ENCODE peak calls at places on chromosomes 11 and 22, in six cellular contexts. M is heart left ventricle, H is H54, W is sigmoid colon, G is gastrocnemius medialis, C is A549. S is an unnamed sample.

GRCh38 chr11:35514481-35514880 is 10.9 kb downstream of the PAMR1 start:
- DNase-seq in M (no peak), H (no peak), W (no peak), G (no peak), C (no peak), S (no peak)

GRCh38 chr11:89405629-89406028 is 85.5 kb downstream of the NOX4 start:
- DNase-seq in M (no peak), H (no peak), W (no peak), G (no peak), C (peak; percentile 1), S (no peak)

GRCh38 chr11:17991799-17992433 is 20.9 kb downstream of the SERGEF start:
- DNase-seq in M (no peak), H (no peak), W (no peak), G (no peak), C (peak; percentile 70), S (no peak)

GRCh38 chr22:39316440-39317083 is 2.9 kb downstream of the RPL3 start:
- DNase-seq in M (peak; percentile 81), H (peak; percentile 36), W (peak; percentile 89), G (peak; percentile 86), C (peak; percentile 86), S (peak; percentile 79)

GRCh38 chr22:42868751-42869251 is 11.7 kb upstream of the ARFGAP3 start:
- DNase-seq in M (peak; percentile 82), H (no peak), W (peak; percentile 90), G (peak; percentile 94), C (no peak), S (peak; percentile 72)

GRCh38 chr22:44497218-44497903 is 672 bp downstream of the RTL6 start:
- DNase-seq in M (peak; percentile 64), H (no peak), W (peak; percentile 72), G (no peak), C (no peak), S (peak; percentile 33)

GRCh38 chr22:22803285-22803853 is 84.2 kb upstream of the IGLL5 start:
- DNase-seq in M (no peak), H (no peak), W (no peak), G (no peak), C (no peak), S (no peak)

GRCh38 chr22:23844739-23845202 is 6.0 kb upstream of the DERL3 start:
- DNase-seq in M (peak; percentile 51), H (no peak), W (no peak), G (no peak), C (no peak), S (no peak)

GRCh38 chr22:47036936-47037485 is 274.6 kb downstream of the TBC1D22A start:
- DNase-seq in M (peak; percentile 44), H (no peak), W (peak; percentile 33), G (no peak), C (no peak), S (no peak)

GRCh38 chr11:123173040-123173855 is 21.8 kb downstream of the CLMP start:
- DNase-seq in M (no peak), H (peak; percentile 45), W (no peak), G (no peak), C (no peak), S (no peak)

GRCh38 chr11:15981292-15981691 is 375.1 kb downstream of the SOX6 start:
- DNase-seq in M (no peak), H (no peak), W (no peak), G (no peak), C (no peak), S (no peak)

GRCh38 chr11:67504950-67505561 is at the start of gene PITPNM1:
- DNase-seq in M (peak; percentile 94), H (peak; percentile 79), W (peak; percentile 80), G (peak; percentile 39), C (peak; percentile 62), S (peak; percentile 84)

GRCh38 chr22:49417833-49418232 is 409.8 kb downstream of the BRD1 start:
- DNase-seq in M (no peak), H (no peak), W (no peak), G (no peak), C (no peak), S (peak; percentile 13)

GRCh38 chr11:130407978-130408377 is 20.4 kb downstream of the ADAMTS8 start:
- DNase-seq in M (no peak), H (peak; percentile 52), W (peak; percentile 95), G (no peak), C (peak; percentile 14), S (no peak)

GRCh38 chr11:57777969-57778317 is 16.3 kb downstream of the CTNND1 start:
- DNase-seq in M (no peak), H (no peak), W (no peak), G (no peak), C (peak; percentile 70), S (peak; percentile 85)

GRCh38 chr11:944711-945470 is 19.2 kb downstream of the AP2A2 start:
- DNase-seq in M (peak; percentile 27), H (no peak), W (no peak), G (no peak), C (peak; percentile 39), S (no peak)

GRCh38 chr22:35601743-35602633 is 15.1 kb downstream of the MB start:
- DNase-seq in M (no peak), H (peak; percentile 40), W (no peak), G (peak; percentile 94), C (peak; percentile 43), S (no peak)

GRCh38 chr11:96964661-96965060 is 574.8 kb downstream of the JRKL start:
- DNase-seq in M (no peak), H (no peak), W (no peak), G (no peak), C (peak; percentile 1), S (no peak)

GRCh38 chr11:75797796-75798195 is 17.2 kb upstream of the UVRAG start:
- DNase-seq in M (no peak), H (peak; percentile 53), W (no peak), G (no peak), C (no peak), S (no peak)

GRCh38 chr11:121415861-121416260 is 36.3 kb upstream of the SORL1 start:
- DNase-seq in M (no peak), H (no peak), W (no peak), G (no peak), C (no peak), S (no peak)

GRCh38 chr11:44566952-44567875 is 1.8 kb downstream of the CD82 start:
- DNase-seq in M (no peak), H (no peak), W (peak; percentile 51), G (no peak), C (no peak), S (no peak)
- TF ChIP-seq POLR2A in M (no peak), H (no peak), W (no peak), G (no peak), C (no peak), S (no peak)

DNA sequence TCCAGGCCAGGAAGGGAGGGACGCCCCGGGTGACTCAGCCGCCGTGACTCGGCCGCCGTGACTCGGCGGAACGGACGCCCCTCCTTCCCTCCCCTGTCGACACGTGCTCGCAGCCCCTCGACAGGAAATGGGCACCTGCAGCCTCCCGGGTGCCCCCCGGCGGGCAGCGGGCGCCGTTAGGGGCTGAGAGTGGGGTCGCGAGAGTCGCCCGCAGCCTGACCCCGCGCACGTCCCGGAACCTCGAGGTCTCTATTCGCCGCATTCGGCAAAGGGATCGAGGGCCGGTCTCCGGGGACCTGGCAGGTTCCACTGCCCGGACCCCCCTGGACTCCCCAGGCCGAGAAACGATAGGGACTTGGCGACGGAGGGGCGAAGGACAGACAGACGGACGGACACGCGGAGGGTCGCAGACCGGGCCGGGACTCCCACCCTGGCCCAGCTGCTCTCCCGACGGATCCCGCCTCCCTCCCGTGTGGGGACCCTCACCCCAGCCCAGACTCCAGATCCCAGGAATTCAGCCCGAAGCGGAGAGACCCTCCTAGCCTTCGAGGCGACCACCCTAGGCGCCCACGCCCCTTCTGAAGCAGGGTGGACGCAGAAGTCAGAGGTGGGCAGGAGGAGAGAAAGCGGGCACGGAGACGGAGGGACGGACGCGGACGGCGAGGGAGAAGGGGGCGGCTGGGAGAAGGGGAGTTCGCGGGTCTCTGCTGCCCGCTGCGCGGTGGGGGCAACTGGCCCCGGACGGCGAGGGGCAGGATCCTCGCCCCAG is 648 bp downstream of the FOSL1 start:
- DNase-seq in M (peak; percentile 83), H (no peak), W (peak; percentile 82), G (no peak), C (peak; percentile 83), S (peak; percentile 75)
- TF ChIP-seq POLR2A in M (peak; percentile 29), H (no peak), W (no peak), G (no peak), C (peak; percentile 26), S (no peak)

GRCh38 chr22:37621352-37621860 is 12.8 kb downstream of the GGA1 start:
- DNase-seq in M (no peak), H (no peak), W (peak; percentile 63), G (no peak), C (no peak), S (no peak)
- TF ChIP-seq POLR2A in M (no peak), H (no peak), W (no peak), G (no peak), C (no peak), S (no peak)

GRCh38 chr11:72040497-72041363 is 39.6 kb downstream of the NUMA1 start:
- DNase-seq in M (peak; percentile 97), H (peak; percentile 63), W (peak; percentile 99), G (peak; percentile 94), C (peak; percentile 88), S (peak; percentile 94)

GRCh38 chr11:72037554-72038311 is 39.0 kb downstream of the IL18BP start:
- DNase-seq in M (no peak), H (no peak), W (no peak), G (peak; percentile 33), C (no peak), S (no peak)

GRCh38 chr11:72039108-72039850 is 40.6 kb downstream of the IL18BP start:
- DNase-seq in M (no peak), H (no peak), W (no peak), G (peak; percentile 40), C (no peak), S (no peak)

GRCh38 chr11:72036687-72037086 is 38.0 kb downstream of the IL18BP start:
- DNase-seq in M (no peak), H (no peak), W (no peak), G (no peak), C (no peak), S (no peak)

GRCh38 chr11:72038491-72038890 is 39.8 kb downstream of the IL18BP start:
- DNase-seq in M (no peak), H (no peak), W (peak; percentile 94), G (peak; percentile 85), C (no peak), S (no peak)
- TF ChIP-seq POLR2A in M (peak; percentile 70), H (no peak), W (peak; percentile 48), G (peak; percentile 82), C (no peak), S (no peak)

DNA sequence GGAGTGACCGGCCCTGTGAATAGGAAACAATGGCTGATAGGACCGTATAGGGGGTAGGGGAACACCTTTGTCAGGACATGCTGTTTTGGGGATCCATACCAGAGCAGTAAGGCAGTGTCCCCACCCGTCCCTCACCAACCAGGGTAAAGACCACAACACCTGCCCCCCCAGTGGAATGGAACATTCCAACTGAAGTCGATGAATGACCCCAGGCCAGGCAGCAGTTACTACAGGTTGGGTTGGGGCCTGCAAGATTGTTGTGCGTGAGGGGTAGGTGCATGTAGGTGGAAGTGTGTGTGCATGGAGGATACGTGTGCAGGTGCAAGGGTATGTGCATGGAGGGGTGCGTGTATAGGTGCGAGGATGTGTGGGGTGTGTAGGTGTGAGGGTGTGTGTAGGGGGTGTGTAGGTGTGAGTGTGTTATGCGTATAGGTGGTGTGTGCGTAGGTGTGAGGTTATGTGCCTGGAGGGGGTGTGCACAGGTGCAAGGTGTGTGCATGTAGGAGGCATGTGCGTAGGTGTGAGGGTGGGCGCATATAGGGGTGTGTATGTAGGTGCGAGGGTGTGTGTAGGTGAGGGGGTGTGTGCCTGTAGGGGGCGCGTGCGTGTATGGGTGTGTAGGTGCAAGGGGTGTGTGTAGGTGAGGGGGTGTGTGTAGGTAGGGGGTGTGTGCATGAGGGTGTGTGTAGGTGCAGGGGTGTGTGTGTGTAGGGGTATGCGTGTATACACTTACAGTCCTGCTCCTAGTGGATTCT is 32.9 kb downstream of the PISD start:
- DNase-seq in M (no peak), H (no peak), W (no peak), G (no peak), C (no peak), S (no peak)
- TF ChIP-seq POLR2A in M (no peak), H (no peak), W (no peak), G (no peak), C (no peak), S (no peak)

S was measured in right lobe of liver.